ENCODE peak calls at places on chromosome 5, in four cellular contexts. N is PC-3, I is body of pancreas, U is aorta. K is an unnamed sample. For H3K4me1, the result is how much of the 10 kb centered on the place peaks cover.

GRCh38 chr5:109987970-109988369 is 298.2 kb downstream of the MAN2A1 start:
- DNase-seq in I (no peak), U (no peak), N (peak), K (no peak)

GRCh38 chr5:160621503-160621902 is 199.8 kb downstream of the PTTG1 start:
- DNase-seq in I (no peak), N (no peak), U (no peak), K (no peak)

GRCh38 chr5:173395933-173396308 is 67.7 kb upstream of the STC2 start:
- DNase-seq in I (no peak), U (no peak), N (no peak), K (no peak)

GRCh38 chr5:180820788-180821321 is 18.2 kb upstream of the MGAT1 start:
- DNase-seq in U (no peak), N (no peak), I (peak), K (no peak)

GRCh38 chr5:89864941-89865340 is 544.6 kb downstream of the CETN3 start:
- DNase-seq in I (no peak), U (no peak), N (peak), K (no peak)

GRCh38 chr5:81838307-81838906 is 87.5 kb upstream of the SSBP2 start:
- DNase-seq in I (peak), U (no peak), N (peak), K (no peak)

GRCh38 chr5:159337291-159337974 is 7.1 kb upstream of the IL12B start:
- DNase-seq in N (peak), I (no peak), U (no peak), K (no peak)

GRCh38 chr5:173256800-173257199 is 21.8 kb upstream of the NKX2-5 start:
- DNase-seq in I (no peak), N (no peak), U (no peak), K (peak)

GRCh38 chr5:9156282-9156681 is 389.6 kb downstream of the SEMA5A start:
- DNase-seq in U (no peak), N (peak), I (peak), K (no peak)

GRCh38 chr5:141398608-141399007 is 861 bp downstream of the PCDHGB5 start:
- DNase-seq in U (no peak), I (no peak), N (no peak), K (no peak)
- H3K27ac ChIP-seq in U (no peak), I (no peak), N (no peak), K (no peak)

GRCh38 chr5:1764606-1764960 is 35.1 kb downstream of the MRPL36 start:
- DNase-seq in N (no peak), U (peak), I (peak), K (no peak)

GRCh38 chr5:1763548-1763911 is 36.1 kb downstream of the MRPL36 start:
- DNase-seq in N (peak), U (peak), I (peak), K (no peak)

GRCh38 chr5:1765880-1766235 is 33.8 kb downstream of the MRPL36 start:
- DNase-seq in I (no peak), N (no peak), U (no peak), K (no peak)

GRCh38 chr5:1763960-1764605 is 35.6 kb downstream of the MRPL36 start:
- DNase-seq in U (peak), N (no peak), I (peak), K (no peak)

GRCh38 chr5:1765141-1765879 is 34.3 kb downstream of the MRPL36 start:
- DNase-seq in N (no peak), I (peak), U (peak), K (no peak)
- H3K4me1 ChIP-seq in N (under half), I (under half), U (under half), K (under half)

DNA sequence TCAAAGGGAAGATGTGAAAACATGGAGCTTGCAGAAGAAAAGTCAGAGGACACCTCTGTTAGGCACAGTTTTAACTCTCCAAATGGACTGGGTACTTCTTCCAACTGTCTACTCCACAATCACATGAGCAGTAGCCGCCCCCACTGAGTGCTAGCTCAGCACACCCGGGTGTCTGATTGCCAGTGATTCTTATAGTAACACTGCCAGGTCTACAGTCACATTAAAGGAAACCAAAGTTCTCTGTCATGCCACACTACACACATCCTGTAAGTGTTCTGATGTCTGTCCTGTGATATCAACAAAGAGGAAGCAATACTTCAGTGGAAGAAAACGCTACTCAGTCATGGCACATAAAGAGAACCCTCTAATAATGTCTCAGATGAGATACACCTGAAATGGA is at the start of gene HAVCR2:
- DNase-seq in I (no peak), N (no peak), U (no peak), K (no peak)
- H3K27ac ChIP-seq in I (no peak), N (no peak), U (no peak), K (peak)

DNA sequence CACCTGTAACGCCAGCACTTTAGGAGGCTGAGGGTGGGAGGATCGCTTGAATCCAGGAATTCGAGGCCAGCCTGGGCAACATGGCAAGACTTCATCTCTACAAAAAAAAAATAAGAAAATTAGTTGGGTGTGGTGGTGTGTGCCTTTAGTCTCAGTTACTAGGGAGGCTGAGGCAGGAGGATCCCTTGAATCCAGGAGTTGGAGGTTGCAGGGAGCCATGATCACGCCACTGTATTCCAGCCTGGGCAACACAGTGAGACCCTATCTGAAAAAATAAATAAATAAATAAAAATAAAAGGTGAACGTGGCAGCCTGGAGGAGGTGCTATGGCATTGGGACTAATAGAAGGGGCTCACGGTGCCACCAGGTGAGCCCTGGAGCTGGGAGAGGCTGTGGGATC is 7.1 kb downstream of the FGFR4 start:
- DNase-seq in U (no peak), N (no peak), I (no peak), K (no peak)
- H3K4me1 ChIP-seq in U (under half), N (under half), I (half or more), K (under half)

GRCh38 chr5:73940747-73941146 is 314.8 kb downstream of the ARHGEF28 start:
- DNase-seq in I (no peak), U (no peak), N (no peak), K (no peak)
- H3K27ac ChIP-seq in I (no peak), U (peak), N (no peak), K (no peak)

GRCh38 chr5:138873096-138873885 is 1.8 kb downstream of the LRRTM2 start:
- DNase-seq in U (no peak), I (no peak), N (no peak), K (no peak)

GRCh38 chr5:138874771-138875628 is at the start of gene LRRTM2:
- DNase-seq in I (no peak), U (no peak), N (no peak), K (no peak)

GRCh38 chr5:138876811-138877210 is 1.7 kb upstream of the LRRTM2 start:
- DNase-seq in U (no peak), N (no peak), I (no peak), K (no peak)

GRCh38 chr5:138874241-138874640 is 894 bp downstream of the LRRTM2 start:
- DNase-seq in U (no peak), I (no peak), N (no peak), K (no peak)

DNA sequence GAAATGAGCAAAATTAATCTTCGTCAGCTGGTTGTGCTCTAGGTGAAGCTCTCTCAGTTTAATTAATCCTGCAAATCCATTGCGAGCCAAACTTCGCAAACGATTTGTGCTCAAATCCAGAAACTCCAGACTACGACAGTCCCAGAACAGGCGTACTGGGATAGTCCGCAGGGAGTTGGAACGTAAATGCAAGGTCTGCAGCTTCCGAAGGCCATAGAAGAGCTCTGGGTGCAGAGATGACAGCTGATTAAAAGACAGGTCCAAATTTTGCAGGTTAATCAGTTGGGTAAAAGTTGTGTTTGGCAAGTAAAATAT is 1.3 kb downstream of the LRRTM2 start:
- DNase-seq in I (no peak), N (no peak), U (no peak), K (no peak)
- H3K4me1 ChIP-seq in I (under half), N (under half), U (under half), K (under half)

GRCh38 chr5:115661156-115661555 is 35.3 kb upstream of the TMED7 start:
- DNase-seq in I (no peak), U (no peak), N (no peak), K (no peak)

GRCh38 chr5:115655994-115656393 is 30.2 kb upstream of the TMED7 start:
- DNase-seq in N (no peak), I (no peak), U (no peak), K (no peak)

GRCh38 chr5:115656404-115656803 is 30.6 kb upstream of the TMED7 start:
- DNase-seq in N (no peak), I (no peak), U (no peak), K (no peak)

GRCh38 chr5:115657125-115657882 is 31.5 kb upstream of the TMED7 start:
- DNase-seq in U (no peak), N (peak), I (no peak), K (no peak)

GRCh38 chr5:115657883-115658233 is 32.0 kb upstream of the TMED7 start:
- DNase-seq in N (peak), U (no peak), I (no peak), K (no peak)
- H3K27ac ChIP-seq in N (peak), U (no peak), I (no peak), K (no peak)

DNA sequence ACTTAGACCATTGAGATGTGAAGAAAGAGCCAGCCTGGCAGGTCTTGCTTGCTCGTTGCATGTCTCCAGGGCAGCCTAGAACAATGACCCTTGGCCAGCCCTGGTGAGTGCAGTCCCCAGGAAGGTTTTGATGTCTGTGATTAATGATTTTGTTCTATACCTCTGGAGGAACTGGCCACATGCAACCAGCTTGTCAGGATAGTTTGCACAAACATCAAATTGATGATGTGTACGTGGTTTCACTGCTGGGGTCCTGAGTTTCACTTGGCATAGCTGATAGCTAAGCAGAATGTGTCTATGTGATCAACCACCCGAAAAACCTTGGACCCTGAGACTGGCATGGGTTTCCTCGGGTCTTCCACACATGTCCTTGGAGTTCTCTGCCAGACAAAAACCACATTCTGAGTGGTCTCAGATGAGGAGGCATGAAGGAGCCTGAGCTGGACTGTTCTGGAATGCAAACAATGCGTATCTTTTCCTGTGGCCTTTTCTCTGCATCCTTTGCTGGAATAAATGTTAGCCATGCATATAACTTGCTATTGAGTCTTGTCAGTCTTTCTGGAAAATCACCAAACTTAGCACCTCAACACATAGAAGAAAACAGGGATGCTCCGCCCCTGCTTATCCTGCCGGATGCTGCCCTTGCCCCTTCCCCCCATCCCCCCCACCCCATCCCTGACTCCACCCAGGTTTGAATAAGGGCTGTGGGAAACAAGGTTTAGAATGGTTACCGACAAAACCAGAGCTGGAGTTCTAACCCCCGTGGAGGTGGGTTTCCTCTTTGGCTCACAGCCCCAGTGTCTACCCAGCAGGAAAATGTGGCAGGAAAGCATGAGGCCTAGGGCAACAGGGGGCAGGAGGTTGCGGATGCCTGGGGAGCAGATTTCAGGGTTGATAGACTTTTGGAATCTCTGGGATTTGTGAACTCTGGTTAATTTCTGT is 50.1 kb upstream of the ANKRD33B start:
- DNase-seq in U (peak), I (no peak), N (peak), K (no peak)
- H3K4me1 ChIP-seq in U (under half), I (under half), N (under half), K (under half)

GRCh38 chr5:142013734-142014495 is 1.1 kb upstream of the GNPDA1 start:
- DNase-seq in U (peak), N (peak), I (peak), K (peak)

GRCh38 chr5:142011572-142012185 is 1.1 kb downstream of the GNPDA1 start:
- DNase-seq in N (no peak), U (no peak), I (no peak), K (no peak)

GRCh38 chr5:142012186-142012785 is 541 bp downstream of the GNPDA1 start:
- DNase-seq in U (peak), I (peak), N (peak), K (peak)

GRCh38 chr5:142014911-142015584 is 2.2 kb upstream of the GNPDA1 start:
- DNase-seq in I (peak), U (no peak), N (peak), K (no peak)

DNA sequence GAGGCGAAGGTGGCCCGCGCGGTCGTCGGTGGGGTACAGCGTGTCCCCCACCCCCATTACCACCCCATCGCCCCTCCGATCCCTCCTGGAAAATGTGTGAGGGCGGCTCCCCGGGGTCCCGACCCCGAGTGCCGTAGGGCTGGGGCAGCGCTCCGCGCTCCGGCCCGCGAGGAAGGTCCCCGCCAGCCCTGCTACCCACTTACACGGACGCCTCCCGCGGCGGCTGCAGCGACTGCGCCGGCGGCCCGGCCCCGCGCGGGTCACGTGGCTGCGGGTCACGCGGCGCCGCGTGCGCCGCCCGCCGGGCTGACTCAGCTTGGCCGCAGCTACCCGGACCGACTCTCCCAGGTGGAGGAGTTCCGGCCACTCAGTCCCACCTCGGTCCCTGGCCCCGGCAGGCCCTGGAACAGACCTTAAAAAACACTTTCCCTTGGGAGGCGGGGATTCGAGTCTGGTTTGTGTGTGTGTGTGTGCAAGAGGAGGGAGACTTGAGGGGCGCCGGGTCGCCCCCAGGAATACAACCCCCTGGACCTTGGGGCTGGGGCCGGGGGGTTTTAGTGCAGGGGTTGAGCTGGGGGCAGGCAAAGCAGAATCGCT is at the start of gene GNPDA1:
- DNase-seq in I (peak), N (peak), U (peak), K (peak)
- H3K27ac ChIP-seq in I (peak), N (peak), U (peak), K (peak)

K was measured in right cardiac atrium.